ENCODE peak calls at places on chromosomes 3 and 15, in five cellular contexts. L is NCI-H1930, V is BJ, N is LHCN-M2, X is cardiac fibroblast. B is an unnamed sample.

GRCh38 chr15:86139828-86140227 is 60.2 kb downstream of the AGBL1 start:
- DNase-seq in L (no peak), X (no peak), V (no peak), N (no peak), B (no peak)

GRCh38 chr3:82000773-82001172 is 239.3 kb upstream of the GBE1 start:
- DNase-seq in L (no peak), N (peak; percentile 1), V (no peak), X (no peak), B (no peak)

GRCh38 chr3:100401674-100402036 is 316 bp downstream of the LNP1 start:
- DNase-seq in X (peak; percentile 62), V (no peak), L (no peak), N (peak; percentile 61), B (no peak)

GRCh38 chr3:153973722-153974121 is 147.5 kb upstream of the ARHGEF26 start:
- DNase-seq in X (no peak), L (no peak), N (no peak), V (no peak), B (no peak)

GRCh38 chr15:77834276-77834990 is 201.7 kb upstream of the LINGO1 start:
- DNase-seq in N (no peak), X (no peak), V (no peak), L (no peak), B (no peak)

GRCh38 chr3:65596511-65597224 is 442.1 kb downstream of the MAGI1 start:
- DNase-seq in X (no peak), L (no peak), V (no peak), N (no peak), B (no peak)

GRCh38 chr3:131728898-131729297 is 226.1 kb upstream of the MRPL3 start:
- DNase-seq in V (no peak), L (no peak), X (no peak), N (no peak), B (peak; percentile 21)

GRCh38 chr3:104878395-104878794 is 488.3 kb upstream of the ALCAM start:
- DNase-seq in V (no peak), L (no peak), X (peak; percentile 84), N (no peak), B (no peak)

GRCh38 chr3:152885066-152885465 is 50.1 kb downstream of the P2RY1 start:
- DNase-seq in V (no peak), X (no peak), L (no peak), N (no peak), B (no peak)

GRCh38 chr3:13513051-13513912 is 33.2 kb downstream of the HDAC11 start:
- DNase-seq in L (no peak), V (peak; percentile 91), X (no peak), N (no peak), B (no peak)

GRCh38 chr3:108053025-108053424 is 37.8 kb downstream of the CD47 start:
- DNase-seq in N (no peak), X (no peak), L (no peak), V (no peak), B (no peak)

GRCh38 chr3:41943444-41943843 is 18.5 kb downstream of the ULK4 start:
- DNase-seq in N (no peak), L (no peak), X (no peak), V (no peak), B (no peak)

GRCh38 chr15:101029971-101030661 is 111.0 kb downstream of the LRRK1 start:
- DNase-seq in X (no peak), N (no peak), V (no peak), L (no peak), B (no peak)

GRCh38 chr3:131735121-131735520 is 232.3 kb upstream of the MRPL3 start:
- DNase-seq in V (peak; percentile 9), N (no peak), L (no peak), X (no peak), B (peak; percentile 60)

GRCh38 chr3:108099679-108100428 is 9.0 kb upstream of the CD47 start:
- DNase-seq in V (no peak), N (no peak), X (no peak), L (no peak), B (no peak)

GRCh38 chr3:9452417-9452816 is 55.0 kb downstream of the SETD5 start:
- DNase-seq in N (peak; percentile 7), X (peak; percentile 35), L (no peak), V (no peak), B (no peak)

GRCh38 chr3:100603449-100603848 is 6.0 kb upstream of the ADGRG7 start:
- DNase-seq in X (peak; percentile 48), V (no peak), L (no peak), N (peak; percentile 47), B (peak; percentile 61)

GRCh38 chr15:32844118-32844711 is 126.4 kb downstream of the GREM1 start:
- DNase-seq in V (no peak), N (no peak), X (peak; percentile 70), L (no peak), B (peak; percentile 35)

GRCh38 chr3:126125781-126126251 is 41.9 kb upstream of the SLC41A3 start:
- DNase-seq in L (no peak), V (no peak), N (no peak), X (no peak), B (no peak)

GRCh38 chr3:96192951-96193350 is 621.4 kb upstream of the EPHA6 start:
- DNase-seq in N (no peak), X (no peak), L (no peak), V (no peak), B (no peak)

GRCh38 chr3:111859974-111860859 is 1.2 kb downstream of the PHLDB2 start:
- DNase-seq in V (peak; percentile 64), X (peak; percentile 93), N (peak; percentile 91), L (peak; percentile 45), B (peak; percentile 95)

GRCh38 chr3:112685435-112685834 is 44.5 kb upstream of the CCDC80 start:
- DNase-seq in X (peak; percentile 55), V (peak; percentile 86), N (peak; percentile 54), L (no peak), B (peak; percentile 57)

GRCh38 chr3:169699070-169699469 is 35.6 kb upstream of the MECOM start:
- DNase-seq in V (no peak), N (no peak), X (peak; percentile 69), L (no peak), B (no peak)

GRCh38 chr3:11954312-11954934 is 49.8 kb upstream of the SYN2 start:
- DNase-seq in X (peak; percentile 1), N (peak; percentile 17), V (no peak), L (no peak), B (no peak)

B was measured in HT1080.